ENCODE peak calls at places on chromosome 18, in four cellular contexts. D, S, Y and J are unnamed samples.

GRCh38 chr18:49031511-49032188 is 80.9 kb upstream of the SMAD7 start:
- DNase-seq in D (no peak), S (no peak), Y (no peak), J (no peak)

GRCh38 chr18:61998335-61998734 is 105.5 kb upstream of the RNF152 start:
- DNase-seq in D (no peak), S (no peak), Y (no peak), J (no peak)

GRCh38 chr18:34738173-34738894 is 28.2 kb downstream of the DTNA start:
- DNase-seq in D (no peak), S (no peak), Y (peak), J (no peak)

GRCh38 chr18:7954229-7954628 is 387.1 kb downstream of the PTPRM start:
- DNase-seq in D (no peak), S (no peak), Y (no peak), J (no peak)

GRCh38 chr18:72427721-72428120 is 116.4 kb downstream of the CBLN2 start:
- DNase-seq in D (no peak), S (no peak), Y (peak), J (no peak)

GRCh38 chr18:36993068-36993467 is 164.1 kb downstream of the KIAA1328 start:
- DNase-seq in D (no peak), S (no peak), Y (no peak), J (no peak)

GRCh38 chr18:56200381-56200831 is 438.0 kb downstream of the TXNL1 start:
- DNase-seq in D (no peak), S (no peak), Y (no peak), J (no peak)

GRCh38 chr18:48627216-48627615 is 88.4 kb downstream of the CTIF start:
- DNase-seq in D (no peak), S (no peak), Y (no peak), J (no peak)

GRCh38 chr18:53567935-53568574 is 656.4 kb downstream of the MBD2 start:
- DNase-seq in D (no peak), S (no peak), Y (peak), J (peak)

GRCh38 chr18:12121175-12122095 is 27.8 kb downstream of the ANKRD62 start:
- DNase-seq in D (no peak), S (no peak), Y (no peak), J (no peak)

GRCh38 chr18:5524660-5525059 is 19.1 kb downstream of the EPB41L3 start:
- DNase-seq in D (no peak), S (no peak), Y (no peak), J (no peak)

GRCh38 chr18:31219395-31219794 is 56.7 kb upstream of the DSC1 start:
- DNase-seq in D (no peak), S (no peak), Y (no peak), J (no peak)

GRCh38 chr18:58125183-58125582 is 81.2 kb downstream of the NEDD4L start:
- DNase-seq in D (no peak), S (no peak), Y (no peak), J (no peak)

GRCh38 chr18:54357660-54358494 is at the start of the genes C18orf54 and STARD6:
- DNase-seq in D (peak), S (peak), Y (peak), J (peak)

GRCh38 chr18:2905802-2906521 is 59.2 kb downstream of the EMILIN2 start:
- DNase-seq in D (peak), S (no peak), Y (no peak), J (peak)

GRCh38 chr18:45997689-45998088 is 30.6 kb upstream of the EPG5 start:
- DNase-seq in D (no peak), S (no peak), Y (no peak), J (no peak)

GRCh38 chr18:61921621-61922235 is 28.9 kb upstream of the RNF152 start:
- DNase-seq in D (no peak), S (no peak), Y (no peak), J (no peak)

GRCh38 chr18:45521151-45521550 is 94.1 kb upstream of the SLC14A2 start:
- DNase-seq in D (no peak), S (no peak), Y (no peak), J (no peak)

GRCh38 chr18:59784694-59785093 is 87.5 kb upstream of the CCBE1 start:
- DNase-seq in D (no peak), S (no peak), Y (no peak), J (no peak)

GRCh38 chr18:6747646-6748045 is 18.1 kb downstream of the ARHGAP28 start:
- DNase-seq in D (no peak), S (no peak), Y (peak), J (no peak)

GRCh38 chr18:27869735-27870134 is 307.2 kb downstream of the CDH2 start:
- DNase-seq in D (no peak), S (no peak), Y (no peak), J (no peak)

GRCh38 chr18:46412831-46413371 is 244.1 kb downstream of the LOXHD1 start:
- DNase-seq in D (no peak), S (no peak), Y (no peak), J (no peak)

GRCh38 chr18:50653402-50654093 is 93.7 kb downstream of the MAPK4 start:
- DNase-seq in D (no peak), S (no peak), Y (no peak), J (no peak)